ENCODE peak calls at places on chromosomes 1 and 21, in nine cellular contexts. R is A549, G is IMR-90, V is GM12891, S is GM12892, N is sigmoid colon, Z is lower leg skin, U is body of pancreas, K is transverse colon. C is an unnamed sample.

GRCh38 chr1:75472089-75472970 is 138.6 kb downstream of the SLC44A5 start:
- DNase-seq in Z (no peak), V (no peak), N (no peak), G (no peak), K (no peak), R (no peak), S (no peak), U (no peak), C (no peak)

GRCh38 chr21:45454924-45455315 is 50.0 kb downstream of the COL18A1 start:
- DNase-seq in U (no peak), K (no peak), S (no peak), G (no peak), R (no peak), N (no peak), Z (no peak), V (no peak), C (no peak)

GRCh38 chr1:85375422-85375934 is 89.5 kb downstream of the DDAH1 start:
- DNase-seq in K (no peak), V (no peak), G (no peak), Z (no peak), S (no peak), R (no peak), U (no peak), N (no peak), C (no peak)

GRCh38 chr1:108590436-108590835 is 30.5 kb downstream of the EEIG2 start:
- DNase-seq in R (no peak), U (no peak), K (no peak), G (peak), Z (no peak), V (no peak), N (peak), S (no peak), C (no peak)

GRCh38 chr1:161119017-161119378 is 1.1 kb downstream of the NIT1 start:
- DNase-seq in U (peak), Z (no peak), G (no peak), K (peak), S (no peak), R (no peak), N (peak), V (no peak), C (no peak)

GRCh38 chr1:212587304-212588136 is 21.0 kb upstream of the ATF3 start:
- DNase-seq in R (no peak), G (peak), U (no peak), Z (no peak), K (no peak), V (no peak), S (no peak), N (no peak), C (no peak)

GRCh38 chr21:14084701-14085100 is 126.1 kb downstream of the LIPI start:
- DNase-seq in U (no peak), N (peak), G (no peak), Z (no peak), S (no peak), K (no peak), R (no peak), V (no peak), C (no peak)

GRCh38 chr1:53270107-53270506 is 31.8 kb upstream of the MAGOH start:
- DNase-seq in V (no peak), Z (no peak), N (no peak), K (no peak), G (no peak), S (no peak), U (no peak), R (no peak), C (no peak)

GRCh38 chr1:30325085-30325935 is 398.1 kb downstream of the MATN1 start:
- DNase-seq in U (no peak), N (no peak), K (no peak), V (no peak), G (no peak), S (no peak), Z (peak), R (no peak), C (no peak)

GRCh38 chr1:163337631-163338030 is 15.9 kb downstream of the NUF2 start:
- DNase-seq in R (no peak), Z (no peak), G (peak), K (no peak), V (no peak), U (no peak), N (no peak), S (no peak), C (no peak)

GRCh38 chr1:6325482-6325881 is 64.6 kb upstream of the GPR153 start:
- DNase-seq in V (no peak), K (no peak), N (no peak), G (no peak), U (no peak), Z (no peak), R (no peak), S (no peak), C (no peak)

GRCh38 chr1:248155927-248156326 is 11.0 kb downstream of the OR2M5 start:
- DNase-seq in N (no peak), Z (no peak), R (no peak), K (no peak), S (no peak), G (no peak), V (no peak), U (no peak), C (no peak)

GRCh38 chr1:19078503-19078902 is 122.0 kb upstream of the IFFO2 start:
- DNase-seq in Z (no peak), G (no peak), R (no peak), V (no peak), S (no peak), K (no peak), N (no peak), U (no peak), C (no peak)

GRCh38 chr1:2439369-2439768 is 27.0 kb upstream of the PEX10 start:
- DNase-seq in S (no peak), V (no peak), R (no peak), U (no peak), K (no peak), N (no peak), G (no peak), Z (no peak), C (no peak)

GRCh38 chr1:170696591-170697337 is 32.8 kb downstream of the PRRX1 start:
- DNase-seq in U (no peak), G (no peak), V (no peak), Z (no peak), K (no peak), S (no peak), N (no peak), R (no peak), C (no peak)

GRCh38 chr1:19765623-19766022 is 34.1 kb downstream of the TMCO4 start:
- DNase-seq in Z (no peak), K (no peak), N (no peak), S (no peak), U (no peak), G (peak), R (peak), V (no peak), C (peak)

GRCh38 chr1:117365350-117366280 is 1.6 kb upstream of the MAN1A2 start:
- DNase-seq in N (no peak), Z (no peak), R (no peak), U (no peak), S (no peak), V (no peak), G (peak), K (no peak), C (no peak)

GRCh38 chr21:34992736-34993135 is 56.4 kb downstream of the RUNX1 start:
- DNase-seq in N (no peak), R (no peak), Z (peak), K (no peak), S (no peak), U (no peak), V (no peak), G (peak), C (peak)

GRCh38 chr1:4711191-4711915 is 56.9 kb downstream of the AJAP1 start:
- DNase-seq in U (no peak), Z (no peak), N (no peak), R (no peak), G (no peak), S (no peak), K (no peak), V (no peak), C (no peak)

GRCh38 chr1:9626201-9626608 is 25.3 kb upstream of the PIK3CD start:
- DNase-seq in K (no peak), N (no peak), U (no peak), G (no peak), S (peak), V (no peak), R (no peak), Z (no peak), C (no peak)

GRCh38 chr1:85584264-85584781 is 3.8 kb downstream of the CCN1 start:
- DNase-seq in Z (no peak), G (peak), K (no peak), U (no peak), S (no peak), V (no peak), R (peak), N (no peak), C (no peak)

GRCh38 chr1:205443585-205444299 is 12.1 kb downstream of the BLACAT1 start:
- DNase-seq in K (no peak), Z (no peak), R (no peak), S (no peak), G (no peak), V (no peak), U (no peak), N (no peak), C (no peak)

GRCh38 chr1:193342811-193343210 is 156.4 kb upstream of the B3GALT2 start:
- DNase-seq in R (no peak), G (no peak), N (no peak), K (no peak), Z (no peak), V (no peak), S (no peak), U (no peak), C (no peak)

GRCh38 chr1:148434832-148435231 is 48.3 kb downstream of the PPIAL4G start:
- DNase-seq in V (no peak), Z (no peak), G (no peak), U (no peak), R (no peak), S (no peak), N (no peak), K (no peak), C (no peak)

GRCh38 chr1:37399830-37400790 is 74.3 kb upstream of the ZC3H12A start:
- DNase-seq in G (no peak), S (no peak), V (no peak), R (no peak), Z (peak), U (no peak), K (no peak), N (no peak), C (no peak)

GRCh38 chr1:15115542-15116330 is 37.8 kb upstream of the TMEM51 start:
- DNase-seq in V (no peak), S (no peak), R (no peak), N (no peak), G (no peak), Z (no peak), U (no peak), K (no peak), C (no peak)

GRCh38 chr1:205458777-205459566 is 3.1 kb upstream of the BLACAT1 start:
- DNase-seq in U (no peak), K (no peak), G (peak), Z (no peak), N (no peak), V (no peak), R (peak), S (no peak), C (peak)

GRCh38 chr21:32795376-32795775 is 23.8 kb upstream of the PAXBP1 start:
- DNase-seq in S (no peak), G (no peak), R (no peak), Z (no peak), V (no peak), N (no peak), K (no peak), U (no peak), C (no peak)

GRCh38 chr1:28778021-28778420 is 33.9 kb upstream of the OPRD1 start:
- DNase-seq in K (no peak), V (no peak), R (no peak), U (no peak), S (no peak), N (no peak), Z (no peak), G (no peak), C (no peak)

GRCh38 chr1:54973205-54973921 is 7.1 kb upstream of the TMEM61 start:
- DNase-seq in U (peak), K (no peak), S (no peak), V (no peak), N (no peak), Z (peak), G (peak), R (peak), C (no peak)

GRCh38 chr1:225446298-225446941 is 18.6 kb upstream of the LBR start:
- DNase-seq in K (peak), V (no peak), U (no peak), S (no peak), Z (peak), N (peak), G (no peak), R (no peak), C (no peak)

GRCh38 chr1:206761369-206761768 is 9.2 kb upstream of the IL19 start:
- DNase-seq in K (no peak), U (no peak), V (no peak), R (no peak), S (no peak), N (no peak), Z (no peak), G (no peak), C (no peak)

GRCh38 chr1:151934048-151934493 is 24.8 kb upstream of the THEM4 start:
- DNase-seq in U (peak), R (peak), Z (no peak), G (peak), S (no peak), N (no peak), K (peak), V (no peak), C (no peak)

GRCh38 chr1:14129009-14129408 is 429.0 kb downstream of the PRDM2 start:
- DNase-seq in U (no peak), K (no peak), G (no peak), N (no peak), S (no peak), R (no peak), Z (no peak), V (no peak), C (no peak)

GRCh38 chr1:206909167-206909882 is 12.1 kb downstream of the IL24 start:
- DNase-seq in S (no peak), K (peak), G (no peak), V (no peak), Z (peak), N (peak), R (peak), U (peak), C (no peak)

GRCh38 chr1:2553871-2554620 is 2.1 kb upstream of the TNFRSF14 start:
- DNase-seq in K (no peak), Z (no peak), V (no peak), S (no peak), R (no peak), U (no peak), N (no peak), G (no peak), C (no peak)

DNA sequence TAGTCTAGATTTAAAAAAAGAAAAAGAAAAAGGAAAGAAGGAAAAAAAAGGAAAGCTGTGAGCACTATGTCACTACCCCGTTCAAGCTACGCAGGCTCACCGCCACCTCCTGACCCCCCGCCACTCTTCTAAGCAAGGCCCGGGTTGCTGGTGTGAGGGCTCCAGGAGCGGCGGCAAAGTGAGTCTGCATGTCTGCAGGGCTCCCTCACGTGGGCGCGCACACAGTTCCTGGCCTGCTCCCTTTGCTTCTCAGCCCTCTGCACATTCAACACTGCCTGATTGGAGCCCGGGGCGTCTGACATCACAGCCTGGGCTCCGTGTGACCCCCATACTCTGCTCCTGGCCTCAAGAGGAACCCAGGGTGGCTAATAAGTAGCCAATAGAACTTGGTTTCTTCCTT is 81.4 kb upstream of the TLR5 start:
- DNase-seq in U (no peak), S (no peak), K (no peak), N (no peak), V (no peak), G (no peak), Z (peak), R (no peak), C (no peak)
- TF ChIP-seq POLR2A in U (no peak), S (no peak), K (no peak), N (no peak), V (no peak), G (no peak), Z (no peak), R (no peak), C (no peak)

GRCh38 chr1:220929304-220929703 is 50.1 kb downstream of the HLX start:
- DNase-seq in G (no peak), S (no peak), V (no peak), Z (no peak), K (no peak), U (no peak), R (no peak), N (no peak), C (no peak)
- TF ChIP-seq POLR2A in G (no peak), S (no peak), V (no peak), Z (no peak), K (no peak), U (no peak), R (no peak), N (no peak), C (no peak)

GRCh38 chr1:41902125-41902524 is 16.6 kb downstream of the HIVEP3 start:
- DNase-seq in Z (no peak), N (no peak), R (peak), U (no peak), G (peak), K (no peak), V (no peak), S (no peak), C (peak)
- TF ChIP-seq POLR2A in Z (no peak), N (no peak), R (no peak), U (no peak), G (no peak), K (no peak), V (no peak), S (no peak), C (no peak)

DNA sequence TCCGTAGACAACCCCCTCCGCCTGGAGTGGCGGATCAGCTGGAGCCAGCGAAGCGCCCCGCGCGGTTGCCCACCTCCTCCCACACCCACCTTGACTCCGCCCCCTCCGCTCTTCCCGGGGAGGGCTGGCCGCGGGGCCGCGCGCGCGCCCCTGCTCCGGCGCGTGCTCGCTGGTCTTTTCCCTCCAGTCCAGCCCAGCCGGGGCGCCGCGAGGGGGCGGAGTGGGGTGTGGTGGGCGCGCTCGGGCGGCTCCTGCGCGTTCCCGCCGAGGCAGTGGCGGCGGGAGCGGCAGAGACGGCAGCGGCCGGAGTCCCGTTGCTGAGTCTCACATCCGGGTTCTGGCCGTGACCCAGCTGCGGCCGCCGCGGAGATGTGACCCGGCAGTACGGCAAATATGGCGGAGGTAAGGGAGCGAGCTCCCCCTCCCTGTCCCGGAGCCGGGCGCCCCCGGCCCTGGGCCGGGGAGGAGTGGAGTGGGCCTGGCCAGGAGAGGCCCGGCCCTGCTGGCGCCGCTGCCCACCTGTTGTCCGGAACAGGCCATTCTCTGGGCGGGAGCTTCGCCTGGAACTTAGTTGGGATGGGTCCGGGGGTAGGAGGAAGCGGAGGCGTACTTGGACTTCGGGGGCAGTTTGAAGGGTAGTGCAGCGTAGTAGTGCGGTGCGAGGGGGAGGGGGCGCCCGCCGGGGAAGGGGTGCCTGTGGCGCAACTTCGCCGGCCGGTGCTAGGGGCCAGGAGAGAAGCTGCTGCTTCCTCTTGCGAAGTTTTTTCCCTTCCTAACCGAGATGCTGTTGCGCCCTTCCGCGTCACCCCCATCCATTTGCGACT is 5.4 kb downstream of the MIER1 start:
- DNase-seq in U (peak), V (peak), N (peak), K (peak), G (peak), R (peak), S (peak), Z (peak), C (peak)
- TF ChIP-seq POLR2A in U (peak), V (peak), N (peak), K (peak), G (peak), R (peak), S (peak), Z (no peak), C (peak)

GRCh38 chr21:43827015-43827611 is 37.7 kb downstream of the RRP1 start:
- DNase-seq in V (no peak), S (no peak), R (peak), Z (no peak), G (peak), U (no peak), N (peak), K (no peak), C (peak)
- TF ChIP-seq POLR2A in V (no peak), S (no peak), R (no peak), Z (no peak), G (no peak), U (no peak), N (no peak), K (no peak), C (peak)

DNA sequence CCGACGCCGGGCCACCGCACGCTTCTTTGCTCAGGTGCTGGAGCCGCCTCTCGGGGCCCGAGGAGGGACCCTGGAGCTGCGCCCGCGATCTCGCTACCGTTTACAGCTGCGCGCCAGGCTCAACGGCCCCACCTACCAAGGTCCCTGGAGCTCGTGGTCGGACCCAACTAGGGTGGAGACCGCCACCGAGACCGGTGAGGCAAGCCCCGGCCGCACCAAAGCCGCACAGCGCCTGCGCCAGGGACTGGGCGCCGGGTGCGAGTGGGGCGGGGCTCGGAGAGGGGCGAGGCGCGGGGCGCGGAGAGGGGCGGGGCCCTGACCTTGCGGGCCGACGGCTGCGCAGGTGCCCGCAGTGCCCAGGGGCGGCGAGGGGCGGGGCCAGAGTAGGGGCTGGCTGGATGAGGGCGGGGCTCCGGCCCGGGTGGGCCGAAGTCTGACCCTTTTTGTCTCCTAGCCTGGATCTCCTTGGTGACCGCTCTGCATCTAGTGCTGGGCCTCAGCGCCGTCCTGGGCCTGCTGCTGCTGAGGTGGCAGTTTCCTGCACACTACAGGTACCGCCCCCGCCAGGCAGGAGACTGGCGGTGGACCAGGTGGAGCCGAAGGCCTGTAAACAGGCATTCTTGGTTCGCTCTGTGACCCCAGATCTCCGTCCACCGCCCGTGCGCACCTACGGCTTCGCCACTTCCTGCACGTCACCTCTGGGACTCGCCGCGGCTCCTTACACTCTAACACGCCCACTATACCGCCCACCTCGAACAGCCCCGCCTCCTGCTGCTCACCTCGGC is 9.8 kb upstream of the CDC20 start:
- DNase-seq in V (peak), K (peak), R (peak), N (peak), G (no peak), S (no peak), Z (peak), U (peak), C (peak)
- TF ChIP-seq POLR2A in V (peak), K (peak), R (peak), N (no peak), G (no peak), S (no peak), Z (no peak), U (peak), C (peak)